ENCODE peak calls at places on chromosomes 5 and 9, in five cellular contexts. L is left lung, Z is brain microvascular endothelial cell, W is GM12878, H is neural progenitor cell. P is an unnamed sample.

GRCh38 chr5:93342563-93343061 is 238.4 kb downstream of the NR2F1-AS1 start:
- DNase-seq in L (no peak), Z (no peak), H (no peak), W (peak; percentile 31), P (peak; percentile 66)

GRCh38 chr5:172336666-172337310 is 53.2 kb upstream of the UBTD2 start:
- DNase-seq in W (no peak), Z (no peak), H (no peak), L (no peak), P (no peak)

GRCh38 chr5:55540024-55540423 is 5.3 kb upstream of the PLPP1 start:
- DNase-seq in Z (no peak), W (no peak), L (no peak), H (no peak), P (no peak)

GRCh38 chr5:74934949-74935751 is 69.0 kb upstream of the FAM169A start:
- DNase-seq in H (peak; percentile 64), W (no peak), Z (peak; percentile 29), L (no peak), P (no peak)

GRCh38 chr9:77679088-77679487 is 31.0 kb upstream of the GNA14 start:
- DNase-seq in L (no peak), W (no peak), H (no peak), Z (no peak), P (no peak)

GRCh38 chr5:129110742-129111141 is 16.2 kb downstream of the ISOC1 start:
- DNase-seq in H (no peak), L (no peak), W (no peak), Z (no peak), P (no peak)

GRCh38 chr5:14685757-14686156 is 21.2 kb downstream of the OTULIN start:
- DNase-seq in Z (peak; percentile 70), W (peak; percentile 68), L (no peak), H (peak; percentile 63), P (peak; percentile 62)

GRCh38 chr5:50962934-50963646 is 296.7 kb downstream of the PARP8 start:
- DNase-seq in Z (peak; percentile 47), L (peak; percentile 59), H (peak; percentile 86), W (no peak), P (peak; percentile 15)

GRCh38 chr5:89229331-89230070 is 346.5 kb upstream of the MEF2C start:
- DNase-seq in H (no peak), Z (no peak), L (no peak), W (no peak), P (no peak)

GRCh38 chr5:120055858-120056257 is 408.2 kb upstream of the PRR16 start:
- DNase-seq in W (no peak), L (no peak), Z (peak; percentile 65), H (no peak), P (no peak)

GRCh38 chr5:145937432-145938250 is 1.3 kb downstream of the SH3RF2 start:
- DNase-seq in Z (no peak), W (no peak), L (no peak), H (no peak), P (no peak)

GRCh38 chr5:31861601-31862000 is 222.7 kb downstream of the PDZD2 start:
- DNase-seq in W (no peak), H (no peak), L (no peak), Z (no peak), P (no peak)

GRCh38 chr9:33350310-33350709 is 52.1 kb downstream of the AQP7 start:
- DNase-seq in Z (peak; percentile 16), L (no peak), H (no peak), W (no peak), P (no peak)

GRCh38 chr5:117204926-117205869 is 630.6 kb upstream of the SEMA6A start:
- DNase-seq in W (no peak), Z (no peak), L (no peak), H (no peak), P (no peak)

GRCh38 chr9:19788152-19788551 is 685 bp downstream of the SLC24A2 start:
- DNase-seq in L (no peak), W (no peak), Z (no peak), H (peak; percentile 83), P (no peak)

GRCh38 chr5:93902288-93902687 is 160.9 kb upstream of the POU5F2 start:
- DNase-seq in L (no peak), Z (no peak), H (no peak), W (no peak), P (no peak)

GRCh38 chr5:171808951-171809350 is 23.3 kb downstream of the SMIM23 start:
- DNase-seq in W (no peak), Z (peak; percentile 16), H (no peak), L (no peak), P (no peak)

GRCh38 chr9:35675732-35676392 is 2.1 kb downstream of the CA9 start:
- DNase-seq in L (peak; percentile 48), H (peak; percentile 96), W (no peak), Z (no peak), P (no peak)

GRCh38 chr5:18305288-18305899 is 671.1 kb downstream of the TAF11L14 start:
- DNase-seq in W (no peak), Z (peak; percentile 33), H (peak; percentile 57), L (no peak), P (no peak)

GRCh38 chr9:7780261-7780988 is 19.2 kb downstream of the DMAC1 start:
- DNase-seq in W (no peak), L (no peak), H (peak; percentile 80), Z (peak; percentile 76), P (no peak)

DNA sequence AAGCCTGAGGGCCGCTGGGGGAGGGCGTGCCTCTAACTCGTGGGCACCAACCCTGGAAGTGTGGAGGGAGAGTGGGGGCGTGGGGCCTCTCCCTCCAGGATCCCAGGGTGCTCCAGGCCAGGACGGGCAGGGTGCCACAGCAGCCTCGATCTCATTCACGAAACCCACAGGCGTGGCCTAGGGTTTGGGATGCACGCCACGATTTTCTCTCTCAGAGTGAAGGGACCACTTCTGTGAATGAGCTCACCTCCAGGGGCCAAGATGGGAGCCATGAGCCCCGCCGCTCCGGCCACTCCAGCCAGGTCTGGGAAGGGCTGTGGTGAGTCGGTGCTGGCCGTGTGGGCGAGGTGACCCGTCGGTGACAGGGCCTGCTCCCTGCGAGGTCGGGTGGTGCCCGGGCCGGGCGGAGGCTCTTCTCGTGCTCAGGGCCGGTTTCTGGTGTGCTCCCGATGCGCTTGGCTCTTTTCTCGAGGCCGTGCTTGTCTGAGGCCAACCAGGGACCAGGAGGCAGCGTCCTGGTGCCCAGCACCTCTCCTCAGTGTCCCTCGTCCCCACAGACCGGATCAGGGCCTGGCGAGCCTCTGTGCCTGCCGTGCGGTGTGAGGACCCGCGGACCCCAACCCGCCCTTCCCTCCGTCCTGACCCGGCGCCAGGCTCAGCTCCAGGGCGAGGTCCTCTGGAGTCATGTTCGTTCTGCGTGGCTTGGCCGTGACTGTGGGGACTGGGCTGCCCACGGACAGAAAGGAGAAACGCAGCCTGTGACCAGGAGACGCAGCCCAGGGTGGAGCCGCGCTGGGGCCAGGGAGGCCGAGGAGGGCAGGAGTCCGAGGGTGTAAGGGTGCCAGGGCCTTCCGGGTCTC is 31.0 kb downstream of the TPPP start:
- DNase-seq in Z (no peak), H (no peak), W (no peak), L (peak; percentile 24), P (no peak)
- TF ChIP-seq CTCF in Z (no peak), H (no peak), W (no peak), L (no peak), P (no peak)

GRCh38 chr9:93670208-93671029 is 94.0 kb downstream of the PHF2 start:
- DNase-seq in W (no peak), L (peak; percentile 28), H (no peak), Z (peak; percentile 18), P (no peak)

GRCh38 chr9:93668261-93668871 is 92.0 kb downstream of the PHF2 start:
- DNase-seq in H (peak; percentile 53), W (no peak), L (no peak), Z (no peak), P (no peak)

GRCh38 chr9:93669958-93670207 is 93.5 kb downstream of the PHF2 start:
- DNase-seq in W (no peak), L (no peak), Z (no peak), H (no peak), P (no peak)

GRCh38 chr9:93671030-93671358 is 94.6 kb downstream of the PHF2 start:
- DNase-seq in W (no peak), Z (no peak), L (no peak), H (no peak), P (no peak)

GRCh38 chr9:93669116-93669957 is 93.0 kb downstream of the PHF2 start:
- DNase-seq in H (no peak), L (peak; percentile 26), Z (no peak), W (no peak), P (no peak)
- H3K4me3 ChIP-seq in H (no peak overlapping the region), L (no peak overlapping the region), Z (no peak overlapping the region), W (no peak overlapping the region), P (no peak overlapping the region)

DNA sequence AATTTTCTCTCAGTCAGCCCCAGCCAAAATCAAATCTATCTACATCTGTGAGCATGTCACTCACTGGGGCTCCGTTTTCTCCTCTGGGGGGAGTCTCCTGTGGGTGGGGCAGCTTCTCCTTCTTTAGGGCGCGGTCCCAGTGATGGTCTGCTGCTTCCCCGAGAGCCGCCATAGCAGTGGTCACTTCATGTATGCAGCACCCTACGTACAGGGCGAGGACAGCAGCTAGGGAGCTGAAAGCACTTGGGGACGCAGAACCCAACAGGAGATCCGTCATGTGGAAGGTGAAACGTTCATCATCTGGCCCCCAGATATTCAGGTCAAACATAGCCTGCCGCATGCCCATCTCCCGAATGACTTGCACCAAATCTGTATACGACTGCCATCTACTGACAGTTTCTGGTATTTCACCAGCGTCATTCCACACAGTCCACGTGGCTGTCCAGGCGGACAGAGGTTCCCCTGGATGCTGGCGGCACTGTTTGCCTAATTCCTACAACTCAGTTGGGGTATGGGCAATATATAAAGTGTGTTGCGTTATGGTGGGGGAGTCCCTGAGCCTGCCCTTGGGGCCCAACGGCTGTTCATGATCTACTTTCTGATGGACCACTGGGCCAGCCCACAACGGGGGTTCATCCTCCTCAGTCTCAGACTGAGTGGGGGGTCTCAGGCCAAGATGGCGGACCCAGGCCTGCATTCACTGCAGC is 795.0 kb downstream of the EFNA5 start:
- DNase-seq in W (no peak), H (peak; percentile 11), L (no peak), Z (no peak), P (peak; percentile 26)
- TF ChIP-seq CTCF in W (peak; percentile 61), H (peak; percentile 52), L (peak; percentile 44), Z (peak; percentile 50), P (peak; percentile 67)

GRCh38 chr5:167819406-167819805 is 472.0 kb upstream of the WWC1 start:
- DNase-seq in W (peak; percentile 44), H (no peak), Z (no peak), L (no peak), P (peak; percentile 5)

GRCh38 chr5:167821669-167822068 is 469.8 kb upstream of the WWC1 start:
- DNase-seq in W (no peak), L (no peak), Z (no peak), H (no peak), P (no peak)

GRCh38 chr5:167822241-167822640 is 469.2 kb upstream of the WWC1 start:
- DNase-seq in W (no peak), L (no peak), Z (no peak), H (no peak), P (no peak)

GRCh38 chr5:167821096-167821590 is 470.3 kb upstream of the WWC1 start:
- DNase-seq in L (no peak), W (no peak), H (peak; percentile 19), Z (no peak), P (no peak)

GRCh38 chr5:167820266-167820988 is 471.0 kb upstream of the WWC1 start:
- DNase-seq in L (no peak), H (peak; percentile 45), Z (no peak), W (no peak), P (no peak)
- H3K4me3 ChIP-seq in L (no peak overlapping the region), H (no peak overlapping the region), Z (no peak overlapping the region), W (no peak overlapping the region), P (no peak overlapping the region)

DNA sequence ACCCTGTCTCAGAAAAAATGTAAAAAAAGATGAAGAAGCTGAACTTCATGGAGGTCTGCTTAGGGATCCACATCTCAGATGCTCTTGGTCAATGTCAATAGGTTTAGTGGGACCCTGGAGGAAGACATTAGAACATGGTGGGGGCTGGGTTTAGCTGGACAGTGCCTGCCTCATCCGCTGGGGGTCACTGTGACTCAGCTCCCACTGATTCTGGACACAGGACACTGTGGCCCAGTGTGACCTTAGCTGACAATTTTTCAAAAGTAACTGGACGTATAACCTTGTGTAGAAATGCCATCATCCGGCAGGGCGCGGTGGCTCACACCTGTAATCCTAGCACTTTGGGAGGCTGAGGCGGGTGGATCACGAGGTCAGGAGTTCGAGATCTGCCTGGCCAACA is 7.3 kb upstream of the HNRNPAB start:
- DNase-seq in H (no peak), L (no peak), W (no peak), Z (no peak), P (no peak)
- TF ChIP-seq CTCF in H (peak; percentile 44), L (peak; percentile 29), W (peak; percentile 56), Z (peak; percentile 58), P (peak; percentile 61)

P was measured in GM12864.